ENCODE peak calls at places on chromosomes 3 and 15, in ten cellular contexts. C is mesenchymal stem cell, Y is fibroblast of villous mesenchyme, T is astrocyte of the spinal cord, U is uterus, P is heart left ventricle, A is AG04450, I is sigmoid colon, R is psoas muscle, Q is adrenal gland. W is an unnamed sample.
A peak's percentile ranks its signal among the peaks of the same experiment; 100 is the strongest.

GRCh38 chr3:63343674-63344073 is 65.6 kb downstream of the SYNPR start:
- DNase-seq in C (peak; percentile 89), Y (peak; percentile 99), T (peak; percentile 98), U (peak; percentile 95), P (peak; percentile 69), A (peak; percentile 69), I (peak; percentile 89), R (peak; percentile 69), Q (peak; percentile 91), W (peak; percentile 81)

GRCh38 chr3:30081904-30082303 is 524.5 kb upstream of the TGFBR2 start:
- DNase-seq in C (no peak), Y (no peak), T (no peak), U (no peak), P (no peak), A (no peak), I (no peak), R (no peak), Q (no peak), W (no peak)

GRCh38 chr3:37990527-37990926 is at the start of gene VILL:
- DNase-seq in C (no peak), Y (no peak), T (no peak), U (no peak), P (no peak), A (no peak), I (peak; percentile 47), R (no peak), Q (peak; percentile 17), W (peak; percentile 78)

GRCh38 chr3:31402118-31402517 is 130.6 kb upstream of the STT3B start:
- DNase-seq in C (peak; percentile 7), Y (no peak), T (no peak), U (no peak), P (no peak), A (no peak), I (no peak), R (no peak), Q (no peak), W (no peak)

GRCh38 chr3:157094301-157094700 is 65.6 kb downstream of the CCNL1 start:
- DNase-seq in C (no peak), Y (no peak), T (no peak), U (no peak), P (no peak), A (no peak), I (no peak), R (no peak), Q (no peak), W (no peak)

GRCh38 chr15:49675051-49675450 is 54.2 kb downstream of the DTWD1 start:
- DNase-seq in C (peak; percentile 60), Y (peak; percentile 68), T (peak; percentile 78), U (no peak), P (no peak), A (peak; percentile 55), I (no peak), R (no peak), Q (no peak), W (no peak)

GRCh38 chr3:53384465-53385277 is 37.3 kb upstream of the DCP1A start:
- DNase-seq in C (no peak), Y (no peak), T (no peak), U (no peak), P (no peak), A (no peak), I (no peak), R (no peak), Q (no peak), W (no peak)

GRCh38 chr15:78259232-78259631 is 5.1 kb upstream of the DNAJA4 start:
- DNase-seq in C (no peak), Y (no peak), T (no peak), U (no peak), P (no peak), A (no peak), I (no peak), R (no peak), Q (no peak), W (no peak)

GRCh38 chr3:146589899-146590508 is 15.1 kb downstream of the PLSCR5 start:
- DNase-seq in C (peak; percentile 53), Y (peak; percentile 56), T (peak; percentile 65), U (no peak), P (peak; percentile 11), A (peak; percentile 15), I (no peak), R (no peak), Q (peak; percentile 50), W (no peak)

GRCh38 chr3:24288538-24289236 is 206.0 kb downstream of the THRB start:
- DNase-seq in C (no peak), Y (no peak), T (peak; percentile 33), U (peak; percentile 37), P (peak; percentile 16), A (no peak), I (peak; percentile 70), R (peak; percentile 16), Q (no peak), W (no peak)

GRCh38 chr3:171028025-171028778 is 1.7 kb upstream of the SLC2A2 start:
- DNase-seq in C (peak; percentile 75), Y (peak; percentile 92), T (peak; percentile 89), U (peak; percentile 36), P (peak; percentile 46), A (peak; percentile 79), I (peak; percentile 74), R (peak; percentile 62), Q (peak; percentile 26), W (no peak)
- H3K4me3 ChIP-seq in C (no peak overlapping the region), Y (peak overlapping the region; percentile 50), T (peak overlapping the region; percentile 26), U (peak overlapping the region; percentile 23), P (peak overlapping the region; percentile 44), A (peak overlapping the region; percentile 44), I (peak overlapping the region; percentile 44), R (peak overlapping the region; percentile 59), Q (no peak overlapping the region), W (peak overlapping the region; percentile 44)

GRCh38 chr3:42654331-42655201 is 1.1 kb downstream of the ZBTB47 start:
- DNase-seq in C (peak; percentile 55), Y (peak; percentile 49), T (peak; percentile 59), U (peak; percentile 63), P (peak; percentile 73), A (no peak), I (peak; percentile 88), R (peak; percentile 77), Q (peak; percentile 77), W (peak; percentile 85)

GRCh38 chr3:42653560-42654330 is at the start of gene ZBTB47:
- DNase-seq in C (peak; percentile 52), Y (peak; percentile 66), T (no peak), U (no peak), P (peak; percentile 77), A (no peak), I (peak; percentile 88), R (peak; percentile 79), Q (peak; percentile 71), W (peak; percentile 91)

GRCh38 chr3:42655980-42656679 is 2.6 kb downstream of the ZBTB47 start:
- DNase-seq in C (peak; percentile 52), Y (peak; percentile 31), T (peak; percentile 55), U (no peak), P (peak; percentile 11), A (no peak), I (no peak), R (peak; percentile 58), Q (no peak), W (no peak)

GRCh38 chr3:42656680-42657610 is 3.4 kb downstream of the ZBTB47 start:
- DNase-seq in C (no peak), Y (no peak), T (no peak), U (no peak), P (no peak), A (no peak), I (no peak), R (no peak), Q (peak; percentile 27), W (no peak)

GRCh38 chr3:42655331-42655888 is 1.9 kb downstream of the ZBTB47 start:
- DNase-seq in C (peak; percentile 15), Y (no peak), T (no peak), U (no peak), P (peak; percentile 29), A (no peak), I (peak; percentile 83), R (peak; percentile 57), Q (no peak), W (no peak)
- H3K4me3 ChIP-seq in C (peak overlapping the region; percentile 74), Y (peak overlapping the region; percentile 91), T (peak overlapping the region; percentile 72), U (peak overlapping the region; percentile 87), P (peak overlapping the region; percentile 94), A (peak overlapping the region; percentile 64), I (peak overlapping the region; percentile 93), R (peak overlapping the region; percentile 78), Q (no peak overlapping the region), W (peak overlapping the region; percentile 82)

GRCh38 chr3:171356251-171356650 is 104.0 kb downstream of the TNIK start:
- DNase-seq in C (no peak), Y (no peak), T (no peak), U (no peak), P (no peak), A (no peak), I (no peak), R (no peak), Q (no peak), W (no peak)
- H3K4me3 ChIP-seq in C (no peak overlapping the region), Y (no peak overlapping the region), T (no peak overlapping the region), U (no peak overlapping the region), P (no peak overlapping the region), A (no peak overlapping the region), I (no peak overlapping the region), R (no peak overlapping the region), Q (no peak overlapping the region), W (no peak overlapping the region)

GRCh38 chr15:99104788-99105515 is at the start of gene SYNM:
- DNase-seq in C (peak; percentile 79), Y (peak; percentile 84), T (peak; percentile 69), U (peak; percentile 66), P (peak; percentile 83), A (no peak), I (peak; percentile 94), R (peak; percentile 86), Q (peak; percentile 90), W (peak; percentile 75)

GRCh38 chr15:99105516-99106341 is 849 bp downstream of the SYNM start:
- DNase-seq in C (peak; percentile 74), Y (peak; percentile 69), T (peak; percentile 65), U (peak; percentile 36), P (peak; percentile 61), A (no peak), I (peak; percentile 79), R (peak; percentile 67), Q (peak; percentile 67), W (no peak)

GRCh38 chr15:99108993-99109392 is 4.1 kb downstream of the SYNM start:
- DNase-seq in C (no peak), Y (no peak), T (no peak), U (no peak), P (no peak), A (no peak), I (peak; percentile 70), R (no peak), Q (no peak), W (no peak)

GRCh38 chr15:99109555-99110021 is 4.7 kb downstream of the SYNM start:
- DNase-seq in C (no peak), Y (no peak), T (no peak), U (no peak), P (no peak), A (no peak), I (peak; percentile 55), R (no peak), Q (no peak), W (no peak)

DNA sequence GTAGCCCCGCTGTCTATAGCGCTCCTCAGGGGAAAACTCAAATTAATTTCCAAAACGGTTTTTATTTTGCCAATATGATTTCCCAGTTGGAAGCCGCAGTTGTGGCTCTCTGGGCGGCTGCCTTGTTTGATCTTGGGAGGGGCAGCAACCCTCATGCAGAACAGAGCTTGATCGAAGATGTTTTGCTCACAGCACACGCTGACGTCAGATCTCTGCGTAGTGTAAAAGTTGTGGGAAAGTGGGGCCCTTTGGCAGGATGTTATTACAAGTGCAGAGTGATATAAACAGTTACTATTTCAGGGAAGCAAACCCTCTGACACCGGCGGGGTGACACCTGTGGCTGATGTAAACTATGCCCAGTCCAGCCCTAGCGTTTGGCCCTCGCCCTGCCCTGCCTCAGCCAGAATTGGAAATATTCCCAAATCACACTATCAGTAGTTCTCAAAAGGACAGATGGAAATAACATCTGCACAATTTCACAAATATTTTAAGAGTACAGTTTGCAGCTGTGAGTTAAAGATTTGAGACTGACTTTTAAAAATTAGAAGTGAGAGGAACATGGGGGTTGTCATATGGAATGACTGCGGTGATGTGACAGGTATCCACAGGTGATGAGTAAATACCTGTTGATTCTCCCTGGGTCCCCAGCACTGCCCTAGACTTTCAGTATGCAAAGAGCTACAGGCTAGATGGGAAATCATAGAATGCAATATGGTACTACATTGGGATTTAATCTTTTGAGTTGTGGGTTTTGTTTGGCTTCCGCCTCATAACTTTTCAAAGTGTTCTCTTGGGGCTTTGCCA is 1.7 kb downstream of the SYNM start:
- DNase-seq in C (peak; percentile 92), Y (peak; percentile 96), T (peak; percentile 56), U (no peak), P (peak; percentile 68), A (peak; percentile 89), I (peak; percentile 93), R (no peak), Q (no peak), W (no peak)
- H3K4me3 ChIP-seq in C (no peak overlapping the region), Y (peak overlapping the region; percentile 60), T (peak overlapping the region; percentile 42), U (peak overlapping the region; percentile 61), P (peak overlapping the region; percentile 73), A (peak overlapping the region; percentile 62), I (peak overlapping the region; percentile 81), R (peak overlapping the region; percentile 71), Q (peak overlapping the region; percentile 20), W (peak overlapping the region; percentile 57)